ENCODE peak calls at places on chromosomes 5 and 9, in eight cellular contexts. U, E, W, S, Y, A, O and V are unnamed samples.

GRCh38 chr9:73446306-73446705 is 294.6 kb downstream of the ANXA1 start:
- DNase-seq in U (no peak), E (no peak), W (no peak), S (no peak), Y (no peak), A (no peak), O (no peak), V (no peak)

GRCh38 chr5:107671742-107672211 is 1.0 kb upstream of the EFNA5 start:
- DNase-seq in U (no peak), E (peak; percentile 84), W (peak; percentile 73), S (no peak), Y (peak; percentile 82), A (no peak), O (no peak), V (no peak)

GRCh38 chr9:131475956-131476776 is 26.6 kb upstream of the POMT1 start:
- DNase-seq in U (peak; percentile 56), E (no peak), W (no peak), S (no peak), Y (no peak), A (no peak), O (no peak), V (no peak)

GRCh38 chr5:27450607-27451006 is 412.2 kb upstream of the CDH9 start:
- DNase-seq in U (no peak), E (peak; percentile 69), W (peak; percentile 32), S (no peak), Y (peak; percentile 5), A (no peak), O (no peak), V (peak; percentile 16)

GRCh38 chr5:124747770-124748686 is 1.6 kb upstream of the ZNF608 start:
- DNase-seq in U (no peak), E (peak; percentile 14), W (no peak), S (no peak), Y (peak; percentile 4), A (no peak), O (no peak), V (no peak)

GRCh38 chr5:132434813-132435286 is 55.7 kb downstream of the IRF1 start:
- DNase-seq in U (peak; percentile 54), E (no peak), W (no peak), S (no peak), Y (no peak), A (no peak), O (no peak), V (no peak)

GRCh38 chr9:2876726-2877125 is 32.8 kb upstream of the PUM3 start:
- DNase-seq in U (no peak), E (no peak), W (no peak), S (no peak), Y (no peak), A (no peak), O (no peak), V (no peak)

GRCh38 chr9:91589101-91589553 is 165.5 kb upstream of the NFIL3 start:
- DNase-seq in U (no peak), E (peak; percentile 36), W (peak; percentile 85), S (no peak), Y (peak; percentile 4), A (peak; percentile 29), O (no peak), V (peak; percentile 84)

GRCh38 chr5:73126381-73126780 is 6.0 kb downstream of the TMEM171 start:
- DNase-seq in U (no peak), E (no peak), W (no peak), S (no peak), Y (no peak), A (no peak), O (no peak), V (no peak)

GRCh38 chr5:93311825-93312224 is 269.2 kb downstream of the NR2F1-AS1 start:
- DNase-seq in U (no peak), E (no peak), W (no peak), S (no peak), Y (no peak), A (no peak), O (no peak), V (no peak)

GRCh38 chr9:63859475-63860215 is 1425.4 kb downstream of the FOXD4L5 start:
- DNase-seq in U (peak; percentile 59), E (peak; percentile 1), W (peak; percentile 26), S (no peak), Y (peak; percentile 84), A (no peak), O (no peak), V (no peak)

GRCh38 chr9:128892223-128892892 is 10.4 kb downstream of the LRRC8A start:
- DNase-seq in U (peak; percentile 96), E (peak; percentile 91), W (peak; percentile 90), S (peak; percentile 94), Y (peak; percentile 70), A (no peak), O (peak; percentile 82), V (peak; percentile 52)

GRCh38 chr9:124020520-124021384 is 9.2 kb downstream of the LHX2 start:
- DNase-seq in U (no peak), E (no peak), W (no peak), S (no peak), Y (no peak), A (no peak), O (no peak), V (no peak)

GRCh38 chr5:110441035-110441434 is 285.4 kb downstream of the TMEM232 start:
- DNase-seq in U (no peak), E (peak; percentile 25), W (peak; percentile 63), S (no peak), Y (peak; percentile 18), A (peak; percentile 24), O (no peak), V (peak; percentile 11)

GRCh38 chr9:135183538-135184153 is 96.2 kb downstream of the OLFM1 start:
- DNase-seq in U (no peak), E (no peak), W (no peak), S (no peak), Y (no peak), A (no peak), O (no peak), V (no peak)

GRCh38 chr5:155926011-155926410 is 401.0 kb upstream of the SGCD start:
- DNase-seq in U (no peak), E (no peak), W (no peak), S (no peak), Y (no peak), A (no peak), O (no peak), V (no peak)

GRCh38 chr9:130144703-130145102 is 27.5 kb upstream of the NCS1 start:
- DNase-seq in U (no peak), E (no peak), W (no peak), S (no peak), Y (no peak), A (no peak), O (peak; percentile 32), V (no peak)
- H3K4me3 ChIP-seq in U (no peak overlapping the region), E (no peak overlapping the region), W (no peak overlapping the region), S (no peak overlapping the region), Y (no peak overlapping the region), A (no peak overlapping the region), O (no peak overlapping the region), V (no peak overlapping the region)

DNA sequence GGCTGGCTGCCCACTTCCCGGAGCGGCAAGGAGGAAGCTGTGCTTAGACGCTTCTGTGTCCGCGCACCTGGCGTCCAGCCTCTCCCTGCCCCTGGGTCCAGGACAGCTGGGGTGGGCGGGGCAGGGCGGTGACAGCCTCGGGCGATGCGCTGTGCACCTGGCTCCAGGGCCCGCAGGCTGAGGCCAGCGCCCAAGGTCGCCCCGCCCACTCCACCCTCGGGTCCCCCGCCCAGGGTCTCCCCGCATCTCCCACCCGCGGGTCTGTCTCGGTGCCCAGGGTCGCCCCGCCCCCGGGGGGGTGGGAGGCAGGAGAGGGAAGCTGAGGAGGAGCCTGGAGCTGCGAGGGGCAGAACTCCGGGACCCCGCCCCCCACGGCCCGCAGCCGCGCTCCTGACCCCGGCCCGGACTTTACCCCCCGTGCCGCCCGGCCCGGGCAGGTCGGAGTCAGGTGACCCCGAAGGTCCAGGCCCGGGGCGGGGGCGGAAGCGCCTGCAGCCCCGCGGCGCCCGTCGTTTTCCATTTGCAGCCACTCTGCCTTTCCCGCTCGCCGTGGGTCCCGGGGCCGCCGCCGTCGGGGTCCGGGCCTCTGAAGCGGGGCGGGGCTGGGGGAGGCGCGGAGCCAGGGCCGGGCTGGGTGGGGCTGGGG is at the start of gene ENTPD8:
- DNase-seq in U (no peak), E (no peak), W (no peak), S (no peak), Y (peak; percentile 66), A (no peak), O (peak; percentile 82), V (no peak)
- H3K4me3 ChIP-seq in U (peak within 1 kb of the TSS; percentile 66), E (peak within 1 kb of the TSS; percentile 17), W (peak within 1 kb of the TSS; percentile 15), S (peak within 1 kb of the TSS; percentile 21), Y (peak within 1 kb of the TSS; percentile 59), A (no peak within 1 kb of the TSS), O (peak within 1 kb of the TSS; percentile 41), V (peak within 1 kb of the TSS; percentile 34)

GRCh38 chr5:1152771-1153282 is 41.0 kb upstream of the SLC12A7 start:
- DNase-seq in U (no peak), E (no peak), W (no peak), S (no peak), Y (no peak), A (no peak), O (no peak), V (no peak)

GRCh38 chr5:1156754-1157460 is 44.5 kb upstream of the SLC6A19 start:
- DNase-seq in U (no peak), E (no peak), W (no peak), S (no peak), Y (no peak), A (no peak), O (no peak), V (no peak)

GRCh38 chr5:1153428-1153827 is 41.6 kb upstream of the SLC12A7 start:
- DNase-seq in U (no peak), E (no peak), W (no peak), S (no peak), Y (no peak), A (no peak), O (no peak), V (no peak)

GRCh38 chr5:1156033-1156753 is 44.3 kb upstream of the SLC12A7 start:
- DNase-seq in U (no peak), E (no peak), W (no peak), S (no peak), Y (no peak), A (no peak), O (no peak), V (no peak)

DNA sequence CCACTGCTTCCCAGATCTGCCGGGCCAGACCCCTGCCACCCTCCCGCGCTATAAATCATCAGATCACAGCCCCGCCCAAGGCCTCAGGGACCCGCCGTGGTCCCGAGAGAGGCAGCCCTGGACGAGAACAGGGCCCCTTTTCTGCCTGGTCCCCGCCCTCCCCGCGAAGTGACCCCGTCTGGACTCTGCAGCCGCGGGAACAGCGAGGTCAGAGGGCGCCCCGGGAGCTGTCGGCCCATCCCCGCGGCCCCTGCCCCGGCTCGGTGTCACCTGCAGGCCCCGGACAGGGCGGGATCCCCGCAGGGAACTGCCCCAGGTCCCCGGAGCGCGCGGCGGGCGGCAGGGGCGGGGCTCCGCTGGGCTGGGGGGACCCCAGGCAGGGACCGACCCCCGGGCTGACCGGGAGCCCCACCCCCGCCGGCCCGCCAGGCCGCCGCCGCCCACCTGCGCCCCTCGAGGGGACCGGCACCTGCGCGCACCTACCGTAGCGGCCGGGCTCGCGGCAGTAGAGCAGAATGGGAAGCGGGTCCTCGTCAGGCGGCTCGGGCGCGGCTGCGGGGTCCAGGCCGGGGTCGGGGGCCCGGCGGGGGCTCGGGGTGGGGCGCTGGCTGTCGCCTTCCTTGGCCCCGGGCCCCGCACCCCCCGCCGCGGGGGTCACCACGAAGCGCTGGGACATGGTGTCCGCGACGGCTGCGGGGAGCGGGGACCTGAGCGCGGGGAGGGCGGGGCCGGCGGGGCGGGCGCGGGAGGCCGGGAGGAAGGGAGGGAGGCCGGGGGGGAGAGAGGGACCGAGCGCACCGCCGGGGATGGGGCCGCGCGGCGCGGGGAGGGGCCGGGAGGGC is 43.5 kb upstream of the SLC12A7 start:
- DNase-seq in U (no peak), E (no peak), W (no peak), S (no peak), Y (no peak), A (no peak), O (no peak), V (no peak)
- H3K4me3 ChIP-seq in U (peak overlapping the region; percentile 61), E (no peak overlapping the region), W (no peak overlapping the region), S (no peak overlapping the region), Y (peak overlapping the region; percentile 42), A (no peak overlapping the region), O (peak overlapping the region; percentile 24), V (no peak overlapping the region)

GRCh38 chr5:173671121-173671949 is 54.9 kb upstream of the BOD1 start:
- DNase-seq in U (peak; percentile 89), E (no peak), W (peak; percentile 42), S (peak; percentile 80), Y (no peak), A (no peak), O (peak; percentile 80), V (no peak)
- H3K4me3 ChIP-seq in U (peak overlapping the region; percentile 62), E (no peak overlapping the region), W (no peak overlapping the region), S (no peak overlapping the region), Y (no peak overlapping the region), A (no peak overlapping the region), O (no peak overlapping the region), V (no peak overlapping the region)